ENCODE peak calls at places on chromosomes 12 and 14, in seven cellular contexts. X is right cardiac atrium; W is activated CD8-positive, alpha-beta memory T cell treated with anti-CD3 and anti-CD28 coated beads for 24 hours; K is activated CD8-positive, alpha-beta T cell treated with anti-CD3 and anti-CD28 coated beads, Interleukin-2, amount 10 ng/mL, durations not matched to agents 7 days and 5 days; G is NCI-H2107; I is HTR-8/SVneo; B is bronchial epithelial cell. L is an unnamed sample.

GRCh38 chr14:103073367-103073875 is 10.6 kb upstream of the LBHD2 start:
- DNase-seq in I (no peak), B (no peak), W (no peak), K (no peak), X (peak), G (no peak), L (no peak)

GRCh38 chr14:41916313-41916712 is 309.6 kb downstream of the LRFN5 start:
- DNase-seq in K (no peak), G (no peak), X (no peak), I (no peak), B (no peak), W (no peak), L (no peak)

GRCh38 chr12:47779301-47779942 is 6.4 kb downstream of the SLC48A1 start:
- DNase-seq in G (peak), I (peak), W (peak), K (peak), B (peak), X (peak), L (no peak)

GRCh38 chr12:9936597-9936996 is 4.4 kb upstream of the CLEC2A start:
- DNase-seq in K (no peak), I (no peak), W (no peak), X (no peak), G (no peak), B (no peak), L (no peak)

GRCh38 chr14:90368946-90369721 is 27.7 kb upstream of the CALM1 start:
- DNase-seq in I (no peak), B (peak), X (no peak), W (no peak), G (no peak), K (no peak), L (no peak)

GRCh38 chr12:60201891-60202290 is 606.1 kb downstream of the SLC16A7 start:
- DNase-seq in G (no peak), I (no peak), B (no peak), K (no peak), W (no peak), X (no peak), L (no peak)

GRCh38 chr14:86654558-86655184 is 1124.7 kb downstream of the FLRT2 start:
- DNase-seq in W (peak), K (peak), X (peak), I (peak), B (peak), G (no peak), L (no peak)

GRCh38 chr14:76908834-76909233 is 82.6 kb downstream of the LRRC74A start:
- DNase-seq in B (no peak), X (no peak), W (no peak), I (no peak), K (peak), G (no peak), L (no peak)

GRCh38 chr14:79965896-79966295 is 245.4 kb downstream of the DIO2 start:
- DNase-seq in B (no peak), I (no peak), K (no peak), W (no peak), G (no peak), X (no peak), L (no peak)

GRCh38 chr12:29690728-29691127 is 93.0 kb downstream of the TMTC1 start:
- DNase-seq in B (no peak), I (no peak), W (no peak), X (no peak), G (no peak), K (no peak), L (no peak)

GRCh38 chr14:79842270-79842669 is 369.0 kb downstream of the DIO2 start:
- DNase-seq in K (no peak), X (peak), G (no peak), W (no peak), I (peak), B (peak), L (peak)

GRCh38 chr12:132506730-132507538 is 17.0 kb downstream of the FBRSL1 start:
- DNase-seq in X (peak), K (peak), G (no peak), W (peak), B (peak), I (peak), L (no peak)

GRCh38 chr12:98955284-98955683 is 310.2 kb downstream of the APAF1 start:
- DNase-seq in X (no peak), I (no peak), G (no peak), B (peak), K (no peak), W (no peak), L (no peak)

GRCh38 chr14:95157987-95158712 is 821 bp upstream of the DICER1 start:
- DNase-seq in B (no peak), I (no peak), K (no peak), W (no peak), X (no peak), G (no peak), L (no peak)

GRCh38 chr12:30836656-30837445 is 82.1 kb upstream of the CAPRIN2 start:
- DNase-seq in B (peak), G (no peak), W (no peak), K (no peak), X (no peak), I (no peak), L (peak)

GRCh38 chr12:113689047-113689610 is 217.5 kb upstream of the LHX5 start:
- DNase-seq in W (no peak), K (no peak), G (no peak), B (no peak), I (no peak), X (no peak), L (no peak)

GRCh38 chr14:100536721-100537700 is 50.2 kb downstream of the BEGAIN start:
- DNase-seq in G (no peak), X (no peak), B (no peak), W (no peak), I (no peak), K (no peak), L (no peak)

GRCh38 chr12:121861549-121862254 is 3.0 kb upstream of the HPD start:
- DNase-seq in B (no peak), X (no peak), G (no peak), W (no peak), K (no peak), I (no peak), L (no peak)

GRCh38 chr14:59897757-59898383 is 22.1 kb upstream of the LRRC9 start:
- DNase-seq in K (no peak), G (peak), B (peak), X (no peak), I (peak), W (no peak), L (no peak)

GRCh38 chr12:6122211-6122610 is 2.3 kb downstream of the VWF start:
- DNase-seq in W (no peak), K (no peak), I (no peak), B (no peak), X (no peak), G (no peak), L (no peak)

GRCh38 chr14:92719421-92719820 is 29.0 kb downstream of the LGMN start:
- DNase-seq in X (no peak), I (no peak), B (no peak), G (no peak), W (no peak), K (no peak), L (no peak)